ENCODE peak calls at places on chromosome 22, in eight cellular contexts. One of them, this sample, is unnamed.

GRCh38 chr22:43993072-43993760 is 30.9 kb upstream of the PARVB start:
- DNase-seq in SK-N-SH: peak
- DNase-seq in HepG2: peak
- DNase-seq in tibial nerve: peak
- DNase-seq in A549: peak
- DNase-seq in stomach: peak
- DNase-seq in sigmoid colon: peak
- DNase-seq in transverse colon: peak
- DNase-seq in this sample: peak

GRCh38 chr22:45750626-45751025 is 79.0 kb downstream of the ATXN10 start:
- DNase-seq in SK-N-SH: no peak
- DNase-seq in HepG2: no peak
- DNase-seq in tibial nerve: no peak
- DNase-seq in A549: no peak
- DNase-seq in stomach: no peak
- DNase-seq in sigmoid colon: no peak
- DNase-seq in transverse colon: no peak
- DNase-seq in this sample: no peak

GRCh38 chr22:41925783-41926460 is 684 bp downstream of the TNFRSF13C start:
- DNase-seq in SK-N-SH: peak
- DNase-seq in HepG2: peak
- DNase-seq in tibial nerve: peak
- DNase-seq in A549: no peak
- DNase-seq in stomach: peak
- DNase-seq in sigmoid colon: no peak
- DNase-seq in transverse colon: peak
- DNase-seq in this sample: no peak

GRCh38 chr22:28002181-28002700 is 83.2 kb upstream of the PITPNB start:
- DNase-seq in SK-N-SH: peak
- DNase-seq in HepG2: no peak
- DNase-seq in tibial nerve: no peak
- DNase-seq in A549: no peak
- DNase-seq in stomach: no peak
- DNase-seq in sigmoid colon: no peak
- DNase-seq in transverse colon: no peak
- DNase-seq in this sample: no peak

GRCh38 chr22:26545385-26545784 is 33.1 kb upstream of the TFIP11 start:
- DNase-seq in SK-N-SH: no peak
- DNase-seq in HepG2: no peak
- DNase-seq in tibial nerve: no peak
- DNase-seq in A549: no peak
- DNase-seq in stomach: no peak
- DNase-seq in sigmoid colon: no peak
- DNase-seq in transverse colon: no peak
- DNase-seq in this sample: no peak

GRCh38 chr22:47291565-47292495 is 529.4 kb downstream of the TBC1D22A start:
- DNase-seq in SK-N-SH: no peak
- DNase-seq in HepG2: no peak
- DNase-seq in tibial nerve: no peak
- DNase-seq in A549: no peak
- DNase-seq in stomach: no peak
- DNase-seq in sigmoid colon: peak
- DNase-seq in transverse colon: no peak
- DNase-seq in this sample: peak

GRCh38 chr22:45226681-45227186 is 14.0 kb downstream of the KIAA0930 start:
- DNase-seq in SK-N-SH: no peak
- DNase-seq in HepG2: no peak
- DNase-seq in tibial nerve: no peak
- DNase-seq in A549: no peak
- DNase-seq in stomach: peak
- DNase-seq in sigmoid colon: no peak
- DNase-seq in transverse colon: no peak
- DNase-seq in this sample: no peak

GRCh38 chr22:39212721-39213376 is 31.9 kb downstream of the PDGFB start:
- DNase-seq in SK-N-SH: no peak
- DNase-seq in HepG2: peak
- DNase-seq in tibial nerve: no peak
- DNase-seq in A549: peak
- DNase-seq in stomach: no peak
- DNase-seq in sigmoid colon: peak
- DNase-seq in transverse colon: no peak
- DNase-seq in this sample: peak

GRCh38 chr22:29157759-29158535 is 47.7 kb upstream of the EMID1 start:
- DNase-seq in SK-N-SH: no peak
- DNase-seq in HepG2: peak
- DNase-seq in tibial nerve: no peak
- DNase-seq in A549: no peak
- DNase-seq in stomach: no peak
- DNase-seq in sigmoid colon: peak
- DNase-seq in transverse colon: no peak
- DNase-seq in this sample: no peak

GRCh38 chr22:41931701-41932269 is 5.2 kb upstream of the TNFRSF13C start:
- DNase-seq in SK-N-SH: no peak
- DNase-seq in HepG2: no peak
- DNase-seq in tibial nerve: no peak
- DNase-seq in A549: no peak
- DNase-seq in stomach: no peak
- DNase-seq in sigmoid colon: no peak
- DNase-seq in transverse colon: no peak
- DNase-seq in this sample: no peak

GRCh38 chr22:44729391-44730012 is 22.9 kb upstream of the ARHGAP8 start:
- DNase-seq in SK-N-SH: peak
- DNase-seq in HepG2: no peak
- DNase-seq in tibial nerve: peak
- DNase-seq in A549: no peak
- DNase-seq in stomach: no peak
- DNase-seq in sigmoid colon: peak
- DNase-seq in transverse colon: no peak
- DNase-seq in this sample: peak

GRCh38 chr22:47607486-47607885 is 845.0 kb downstream of the TBC1D22A start:
- DNase-seq in SK-N-SH: no peak
- DNase-seq in HepG2: no peak
- DNase-seq in tibial nerve: no peak
- DNase-seq in A549: no peak
- DNase-seq in stomach: no peak
- DNase-seq in sigmoid colon: peak
- DNase-seq in transverse colon: no peak
- DNase-seq in this sample: no peak

GRCh38 chr22:41512421-41513194 is 31.7 kb downstream of the POLR3H start:
- DNase-seq in SK-N-SH: no peak
- DNase-seq in HepG2: peak
- DNase-seq in tibial nerve: no peak
- DNase-seq in A549: peak
- DNase-seq in stomach: no peak
- DNase-seq in sigmoid colon: no peak
- DNase-seq in transverse colon: no peak
- DNase-seq in this sample: peak

GRCh38 chr22:47369020-47369419 is 606.6 kb downstream of the TBC1D22A start:
- DNase-seq in SK-N-SH: no peak
- DNase-seq in HepG2: no peak
- DNase-seq in tibial nerve: no peak
- DNase-seq in A549: no peak
- DNase-seq in stomach: peak
- DNase-seq in sigmoid colon: no peak
- DNase-seq in transverse colon: no peak
- DNase-seq in this sample: no peak

GRCh38 chr22:43448048-43448447 is 36.2 kb downstream of the MPPED1 start:
- DNase-seq in SK-N-SH: no peak
- DNase-seq in HepG2: no peak
- DNase-seq in tibial nerve: no peak
- DNase-seq in A549: no peak
- DNase-seq in stomach: no peak
- DNase-seq in sigmoid colon: no peak
- DNase-seq in transverse colon: no peak
- DNase-seq in this sample: no peak

DNA sequence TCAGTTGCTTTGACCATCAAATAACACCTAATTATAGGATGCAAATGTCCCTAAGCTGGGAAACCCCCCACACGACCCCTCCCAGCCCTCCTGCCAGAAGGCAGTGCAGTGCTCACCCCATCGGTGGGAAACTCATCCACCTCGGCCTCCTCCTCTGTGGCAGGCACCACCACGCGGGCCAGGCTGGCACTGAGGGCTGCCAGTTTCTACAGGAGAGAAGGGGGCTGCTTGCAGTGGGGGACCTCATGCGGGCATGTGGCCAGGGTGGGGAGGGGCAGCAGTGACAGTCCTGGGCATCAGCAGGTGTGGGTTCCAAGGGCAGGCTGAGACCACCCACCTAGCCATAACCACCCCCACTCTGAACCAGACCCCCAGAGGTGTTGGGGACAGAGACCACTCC is 6.4 kb upstream of the GAL3ST1 start:
- DNase-seq in SK-N-SH: no peak
- DNase-seq in HepG2: no peak
- DNase-seq in tibial nerve: no peak
- DNase-seq in A549: no peak
- DNase-seq in stomach: no peak
- DNase-seq in sigmoid colon: no peak
- DNase-seq in transverse colon: no peak
- DNase-seq in this sample: no peak
- H3K4me3 ChIP-seq in SK-N-SH: no peak
- H3K4me3 ChIP-seq in HepG2: no peak
- H3K4me3 ChIP-seq in tibial nerve: no peak
- H3K4me3 ChIP-seq in A549: no peak
- H3K4me3 ChIP-seq in stomach: no peak
- H3K4me3 ChIP-seq in sigmoid colon: no peak
- H3K4me3 ChIP-seq in transverse colon: no peak
- H3K4me3 ChIP-seq in this sample: no peak

DNA sequence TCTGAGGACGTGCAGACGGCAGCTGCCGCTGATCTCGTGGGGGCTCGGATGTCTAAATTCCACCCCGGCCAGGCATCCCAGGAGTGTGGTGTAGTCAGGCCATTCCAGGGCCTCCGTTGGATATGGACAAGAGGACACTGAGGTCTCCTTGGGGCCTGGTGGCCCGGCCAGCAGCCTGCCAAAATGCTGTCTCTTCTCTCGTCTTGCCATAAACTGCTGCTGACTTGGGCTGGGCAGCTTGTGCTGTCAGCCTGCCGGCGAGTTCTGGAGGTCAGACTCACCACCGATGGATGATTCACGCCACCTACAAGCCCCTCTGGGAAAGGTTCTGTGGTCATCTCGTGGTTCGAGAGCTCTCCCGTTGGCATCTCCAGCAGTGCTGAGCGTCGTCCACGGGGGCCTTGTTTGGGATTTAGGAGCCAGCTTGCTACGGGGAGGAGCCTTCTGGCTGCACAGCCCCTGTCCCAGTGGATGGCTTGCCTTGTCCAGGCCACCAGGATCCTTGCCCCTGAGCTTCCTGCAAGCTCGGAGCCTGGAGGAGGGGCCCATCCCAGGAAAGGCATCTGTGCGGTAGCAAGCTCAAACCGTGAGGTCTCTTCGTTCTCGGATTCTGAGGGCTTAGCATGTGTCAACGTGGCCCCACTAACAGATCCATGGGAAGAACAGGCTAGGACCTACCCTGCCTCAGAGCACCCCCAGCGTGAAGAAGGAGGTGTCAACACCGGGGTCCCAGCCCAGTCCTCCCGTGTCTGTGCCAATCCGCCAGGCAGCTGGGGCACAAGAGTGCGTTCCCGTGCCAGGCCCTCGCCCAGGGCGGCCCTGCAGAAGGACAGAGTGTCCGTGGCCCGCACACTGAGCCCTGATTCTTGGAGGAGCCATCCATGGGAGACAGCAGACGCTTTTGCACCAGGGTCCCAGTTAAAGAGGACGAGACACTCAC is 1114.1 kb downstream of the BRD1 start:
- DNase-seq in SK-N-SH: no peak
- DNase-seq in HepG2: no peak
- DNase-seq in tibial nerve: no peak
- DNase-seq in A549: no peak
- DNase-seq in stomach: no peak
- DNase-seq in sigmoid colon: peak
- DNase-seq in transverse colon: no peak
- DNase-seq in this sample: no peak
- TF ChIP-seq EP300 in SK-N-SH: no peak
- TF ChIP-seq EP300 in HepG2: no peak
- TF ChIP-seq EP300 in tibial nerve: no peak
- TF ChIP-seq EP300 in A549: no peak
- TF ChIP-seq EP300 in stomach: no peak
- TF ChIP-seq EP300 in sigmoid colon: no peak
- TF ChIP-seq EP300 in transverse colon: no peak
- TF ChIP-seq EP300 in this sample: no peak

DNA sequence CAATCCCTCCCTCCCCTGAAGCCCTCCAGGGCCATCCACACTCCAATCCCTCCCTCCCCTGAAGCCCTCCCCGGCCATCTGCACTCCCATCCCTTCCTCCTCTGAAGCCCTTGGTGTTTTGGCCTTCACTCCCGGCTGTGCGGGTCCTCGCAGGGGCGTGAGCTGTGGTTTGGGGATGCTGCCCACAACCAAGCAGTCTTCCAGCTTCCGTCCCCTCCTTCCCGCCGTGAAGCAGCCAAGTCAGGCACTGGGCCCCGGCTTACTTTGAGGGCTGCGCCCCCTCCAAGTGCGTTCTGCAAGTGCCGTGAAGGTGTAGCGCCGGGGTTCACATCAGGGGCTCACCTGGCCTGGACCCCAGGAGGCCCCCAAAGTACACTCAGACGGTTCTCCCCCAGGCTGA is 335.9 kb downstream of the BRD1 start:
- DNase-seq in SK-N-SH: no peak
- DNase-seq in HepG2: no peak
- DNase-seq in tibial nerve: no peak
- DNase-seq in A549: no peak
- DNase-seq in stomach: no peak
- DNase-seq in sigmoid colon: no peak
- DNase-seq in transverse colon: no peak
- DNase-seq in this sample: no peak
- TF ChIP-seq CTCF in SK-N-SH: no peak
- TF ChIP-seq CTCF in HepG2: no peak
- TF ChIP-seq CTCF in tibial nerve: no peak
- TF ChIP-seq CTCF in A549: no peak
- TF ChIP-seq CTCF in stomach: no peak
- TF ChIP-seq CTCF in sigmoid colon: no peak
- TF ChIP-seq CTCF in transverse colon: no peak
- TF ChIP-seq CTCF in this sample: no peak

GRCh38 chr22:35610741-35611140 is 6.4 kb downstream of the MB start:
- DNase-seq in SK-N-SH: no peak
- DNase-seq in HepG2: no peak
- DNase-seq in tibial nerve: no peak
- DNase-seq in A549: no peak
- DNase-seq in stomach: no peak
- DNase-seq in sigmoid colon: no peak
- DNase-seq in transverse colon: no peak
- DNase-seq in this sample: no peak

GRCh38 chr22:35609761-35610160 is 7.4 kb downstream of the MB start:
- DNase-seq in SK-N-SH: no peak
- DNase-seq in HepG2: no peak
- DNase-seq in tibial nerve: no peak
- DNase-seq in A549: no peak
- DNase-seq in stomach: no peak
- DNase-seq in sigmoid colon: no peak
- DNase-seq in transverse colon: no peak
- DNase-seq in this sample: no peak

GRCh38 chr22:35612903-35613302 is 4.2 kb downstream of the MB start:
- DNase-seq in SK-N-SH: no peak
- DNase-seq in HepG2: no peak
- DNase-seq in tibial nerve: no peak
- DNase-seq in A549: no peak
- DNase-seq in stomach: no peak
- DNase-seq in sigmoid colon: no peak
- DNase-seq in transverse colon: no peak
- DNase-seq in this sample: no peak

GRCh38 chr22:35611200-35611890 is 5.8 kb downstream of the MB start:
- DNase-seq in SK-N-SH: no peak
- DNase-seq in HepG2: no peak
- DNase-seq in tibial nerve: no peak
- DNase-seq in A549: no peak
- DNase-seq in stomach: no peak
- DNase-seq in sigmoid colon: no peak
- DNase-seq in transverse colon: no peak
- DNase-seq in this sample: peak

GRCh38 chr22:35611891-35612576 is 5.1 kb downstream of the MB start:
- DNase-seq in SK-N-SH: no peak
- DNase-seq in HepG2: no peak
- DNase-seq in tibial nerve: no peak
- DNase-seq in A549: no peak
- DNase-seq in stomach: no peak
- DNase-seq in sigmoid colon: peak
- DNase-seq in transverse colon: peak
- DNase-seq in this sample: no peak
- H3K4me3 ChIP-seq in SK-N-SH: no peak
- H3K4me3 ChIP-seq in HepG2: no peak
- H3K4me3 ChIP-seq in tibial nerve: no peak
- H3K4me3 ChIP-seq in A549: no peak
- H3K4me3 ChIP-seq in stomach: no peak
- H3K4me3 ChIP-seq in sigmoid colon: no peak
- H3K4me3 ChIP-seq in transverse colon: no peak
- H3K4me3 ChIP-seq in this sample: no peak